ENCODE peak calls at places on chromosomes 12 and 14, in five cellular contexts. One of them, this sample, is unnamed.
A peak's percentile ranks its signal among the peaks of the same experiment; 100 is the strongest.

GRCh38 chr12:109673379-109673778 is 40.2 kb upstream of the FAM222A start:
- DNase-seq in NCI-H2081: no peak
- DNase-seq in ovary: no peak
- DNase-seq in small intestine: peak; percentile 68
- DNase-seq in adipocyte: no peak
- DNase-seq in this sample: no peak

GRCh38 chr14:28763914-28764848 is 2.4 kb upstream of the FOXG1 start:
- DNase-seq in ovary: no peak
- DNase-seq in small intestine: no peak
- DNase-seq in adipocyte: no peak
- DNase-seq in NCI-H2081: peak; percentile 71
- DNase-seq in this sample: peak; percentile 69

GRCh38 chr14:102774391-102775153 is 2.7 kb upstream of the TRAF3 start:
- DNase-seq in NCI-H2081: peak; percentile 66
- DNase-seq in adipocyte: peak; percentile 90
- DNase-seq in ovary: peak; percentile 33
- DNase-seq in small intestine: peak; percentile 77
- DNase-seq in this sample: no peak

GRCh38 chr14:72745546-72745945 is 148.4 kb downstream of the DPF3 start:
- DNase-seq in small intestine: no peak
- DNase-seq in ovary: no peak
- DNase-seq in adipocyte: peak; percentile 76
- DNase-seq in NCI-H2081: no peak
- DNase-seq in this sample: no peak

GRCh38 chr14:61238611-61239010 is 42.5 kb downstream of the TMEM30B start:
- DNase-seq in small intestine: no peak
- DNase-seq in ovary: no peak
- DNase-seq in adipocyte: no peak
- DNase-seq in NCI-H2081: no peak
- DNase-seq in this sample: no peak

GRCh38 chr12:92010368-92010767 is 135.3 kb downstream of the BTG1 start:
- DNase-seq in ovary: no peak
- DNase-seq in adipocyte: no peak
- DNase-seq in NCI-H2081: no peak
- DNase-seq in small intestine: peak; percentile 85
- DNase-seq in this sample: no peak

GRCh38 chr14:106822905-106823304 is 1296.5 kb downstream of the TMEM121 start:
- DNase-seq in ovary: no peak
- DNase-seq in NCI-H2081: no peak
- DNase-seq in small intestine: no peak
- DNase-seq in adipocyte: no peak
- DNase-seq in this sample: no peak

GRCh38 chr12:119195256-119195655 is 16.5 kb downstream of the HSPB8 start:
- DNase-seq in adipocyte: no peak
- DNase-seq in ovary: no peak
- DNase-seq in small intestine: no peak
- DNase-seq in NCI-H2081: no peak
- DNase-seq in this sample: no peak

GRCh38 chr12:107921062-107921461 is 146.6 kb downstream of the ASCL4 start:
- DNase-seq in adipocyte: no peak
- DNase-seq in small intestine: no peak
- DNase-seq in ovary: no peak
- DNase-seq in NCI-H2081: no peak
- DNase-seq in this sample: no peak